ENCODE peak calls at places on chromosomes 7 and 10, in ten cellular contexts. K is HFFc6; B is KBM-7; E is iris pigment epithelial cell; G is stimulated activated naive CD8-positive, alpha-beta T cell treated with anti-CD3 and anti-CD28 coated beads, Interleukin-15, Interleukin-2, amounts not matched to agents 100 U/mL and 50 U/mL, for 24 hours; Q is amniotic stem cell; L is natural killer cell treated with Interleukin-12 subunit alpha and Interleukin-12 subunit beta and Interleukin-15 and Interleukin-18, amount 100 ng/mL, for 72 hours; J is stimulated activated CD4-positive, alpha-beta T cell treated with anti-CD3 and anti-CD28 coated beads, Interleukin-2, amount 100 ng/mL, for 24 hours; I is GM18507; Z is fibroblast of pulmonary artery. H is an unnamed sample.

GRCh38 chr7:91288208-91288824 is 24.1 kb downstream of the FZD1 start:
- DNase-seq in K (no peak), Q (no peak), B (peak), I (no peak), G (peak), J (peak), Z (peak), L (no peak), E (peak), H (no peak)

GRCh38 chr7:98281757-98282652 is 519 bp downstream of the BRI3 start:
- DNase-seq in K (no peak), J (peak), E (no peak), Z (no peak), L (no peak), B (no peak), I (no peak), Q (no peak), G (peak), H (peak)

GRCh38 chr7:48041665-48041995 is 6.3 kb downstream of the C7orf57 start:
- DNase-seq in Q (peak), I (no peak), J (no peak), G (no peak), L (no peak), E (peak), B (no peak), K (peak), Z (peak), H (no peak)

GRCh38 chr10:21130683-21131442 is 233.8 kb upstream of the NEBL start:
- DNase-seq in Q (no peak), J (no peak), K (no peak), E (no peak), G (no peak), Z (no peak), I (no peak), L (no peak), B (no peak), H (no peak)

GRCh38 chr7:387132-388022 is 97.4 kb downstream of the FOXL3 start:
- DNase-seq in L (no peak), K (no peak), G (no peak), B (no peak), Z (no peak), J (no peak), Q (no peak), I (no peak), E (no peak), H (no peak)

GRCh38 chr7:44244282-44244681 is 43.5 kb downstream of the YKT6 start:
- DNase-seq in I (peak), J (peak), L (no peak), Q (no peak), G (peak), K (no peak), B (peak), Z (peak), E (no peak), H (peak)

GRCh38 chr7:22969010-22969431 is 44.9 kb downstream of the HYCC1 start:
- DNase-seq in Z (no peak), G (no peak), I (no peak), K (no peak), L (no peak), Q (no peak), E (no peak), B (no peak), J (no peak), H (no peak)

GRCh38 chr7:124489082-124489819 is 276.3 kb downstream of the GPR37 start:
- DNase-seq in Q (no peak), E (no peak), B (no peak), G (no peak), J (no peak), Z (no peak), I (no peak), L (no peak), K (no peak), H (no peak)

GRCh38 chr7:32250494-32251260 is 180.5 kb upstream of the PDE1C start:
- DNase-seq in K (no peak), B (no peak), E (no peak), L (no peak), Q (no peak), Z (no peak), I (no peak), J (no peak), G (no peak), H (no peak)

GRCh38 chr7:11985971-11986370 is 154.0 kb upstream of the THSD7A start:
- DNase-seq in J (no peak), L (no peak), I (no peak), K (no peak), Q (no peak), G (no peak), E (no peak), Z (no peak), B (peak), H (no peak)